ENCODE peak calls at places on chromosomes 16 and 17, in eight cellular contexts. One of them, this sample, is unnamed.

GRCh38 chr17:81365601-81366585 is 29.4 kb upstream of the BAHCC1 start:
- DNase-seq in NCI-H2171: no peak
- DNase-seq in esophagus squamous epithelium: no peak
- DNase-seq in hippocampal formation: no peak
- DNase-seq in stimulated activated CD4-positive, alpha-beta T cell treated with anti-CD3 and anti-CD28 coated beads, Interleukin-4, amount 100 ng/mL, for 24 hours: no peak
- DNase-seq in ACHN: peak
- DNase-seq in astrocyte of the spinal cord: peak
- DNase-seq in activated T-helper 9 cell treated with anti-CD3 and anti-CD28 coated beads, Interleukin-2, amount 50 U/mL, for 16 hours: no peak
- DNase-seq in this sample: no peak

GRCh38 chr17:12730931-12731521 is 58.3 kb upstream of the ARHGAP44 start:
- DNase-seq in NCI-H2171: no peak
- DNase-seq in stimulated activated CD4-positive, alpha-beta T cell treated with anti-CD3 and anti-CD28 coated beads, Interleukin-4, amount 100 ng/mL, for 24 hours: no peak
- DNase-seq in esophagus squamous epithelium: no peak
- DNase-seq in ACHN: no peak
- DNase-seq in astrocyte of the spinal cord: peak
- DNase-seq in activated T-helper 9 cell treated with anti-CD3 and anti-CD28 coated beads, Interleukin-2, amount 50 U/mL, for 16 hours: no peak
- DNase-seq in hippocampal formation: no peak
- DNase-seq in this sample: no peak

GRCh38 chr17:57108656-57109392 is 23.8 kb downstream of the AKAP1 start:
- DNase-seq in NCI-H2171: no peak
- DNase-seq in hippocampal formation: no peak
- DNase-seq in astrocyte of the spinal cord: no peak
- DNase-seq in ACHN: no peak
- DNase-seq in stimulated activated CD4-positive, alpha-beta T cell treated with anti-CD3 and anti-CD28 coated beads, Interleukin-4, amount 100 ng/mL, for 24 hours: no peak
- DNase-seq in esophagus squamous epithelium: no peak
- DNase-seq in activated T-helper 9 cell treated with anti-CD3 and anti-CD28 coated beads, Interleukin-2, amount 50 U/mL, for 16 hours: no peak
- DNase-seq in this sample: no peak

GRCh38 chr17:12580640-12581039 is 85.0 kb upstream of the MYOCD start:
- DNase-seq in NCI-H2171: no peak
- DNase-seq in esophagus squamous epithelium: no peak
- DNase-seq in hippocampal formation: no peak
- DNase-seq in activated T-helper 9 cell treated with anti-CD3 and anti-CD28 coated beads, Interleukin-2, amount 50 U/mL, for 16 hours: no peak
- DNase-seq in stimulated activated CD4-positive, alpha-beta T cell treated with anti-CD3 and anti-CD28 coated beads, Interleukin-4, amount 100 ng/mL, for 24 hours: no peak
- DNase-seq in astrocyte of the spinal cord: no peak
- DNase-seq in ACHN: no peak
- DNase-seq in this sample: no peak

GRCh38 chr17:16106161-16106891 is 106.7 kb downstream of the TTC19 start:
- DNase-seq in stimulated activated CD4-positive, alpha-beta T cell treated with anti-CD3 and anti-CD28 coated beads, Interleukin-4, amount 100 ng/mL, for 24 hours: no peak
- DNase-seq in activated T-helper 9 cell treated with anti-CD3 and anti-CD28 coated beads, Interleukin-2, amount 50 U/mL, for 16 hours: no peak
- DNase-seq in esophagus squamous epithelium: no peak
- DNase-seq in NCI-H2171: no peak
- DNase-seq in astrocyte of the spinal cord: peak
- DNase-seq in ACHN: no peak
- DNase-seq in hippocampal formation: peak
- DNase-seq in this sample: no peak

GRCh38 chr17:31531336-31532160 is 140.1 kb downstream of the RAB11FIP4 start:
- DNase-seq in ACHN: no peak
- DNase-seq in stimulated activated CD4-positive, alpha-beta T cell treated with anti-CD3 and anti-CD28 coated beads, Interleukin-4, amount 100 ng/mL, for 24 hours: no peak
- DNase-seq in activated T-helper 9 cell treated with anti-CD3 and anti-CD28 coated beads, Interleukin-2, amount 50 U/mL, for 16 hours: no peak
- DNase-seq in astrocyte of the spinal cord: no peak
- DNase-seq in esophagus squamous epithelium: no peak
- DNase-seq in hippocampal formation: no peak
- DNase-seq in NCI-H2171: no peak
- DNase-seq in this sample: no peak

GRCh38 chr17:33164556-33164881 is 128.6 kb downstream of the ASIC2 start:
- DNase-seq in ACHN: no peak
- DNase-seq in astrocyte of the spinal cord: no peak
- DNase-seq in NCI-H2171: no peak
- DNase-seq in activated T-helper 9 cell treated with anti-CD3 and anti-CD28 coated beads, Interleukin-2, amount 50 U/mL, for 16 hours: no peak
- DNase-seq in esophagus squamous epithelium: no peak
- DNase-seq in hippocampal formation: no peak
- DNase-seq in stimulated activated CD4-positive, alpha-beta T cell treated with anti-CD3 and anti-CD28 coated beads, Interleukin-4, amount 100 ng/mL, for 24 hours: no peak
- DNase-seq in this sample: no peak

GRCh38 chr17:50953831-50954601 is 87.9 kb upstream of the TOB1 start:
- DNase-seq in NCI-H2171: peak
- DNase-seq in activated T-helper 9 cell treated with anti-CD3 and anti-CD28 coated beads, Interleukin-2, amount 50 U/mL, for 16 hours: no peak
- DNase-seq in hippocampal formation: no peak
- DNase-seq in ACHN: no peak
- DNase-seq in astrocyte of the spinal cord: peak
- DNase-seq in stimulated activated CD4-positive, alpha-beta T cell treated with anti-CD3 and anti-CD28 coated beads, Interleukin-4, amount 100 ng/mL, for 24 hours: no peak
- DNase-seq in esophagus squamous epithelium: no peak
- DNase-seq in this sample: peak

GRCh38 chr17:44578947-44579346 is 21.7 kb downstream of the FZD2 start:
- DNase-seq in esophagus squamous epithelium: no peak
- DNase-seq in NCI-H2171: no peak
- DNase-seq in astrocyte of the spinal cord: no peak
- DNase-seq in stimulated activated CD4-positive, alpha-beta T cell treated with anti-CD3 and anti-CD28 coated beads, Interleukin-4, amount 100 ng/mL, for 24 hours: no peak
- DNase-seq in ACHN: no peak
- DNase-seq in hippocampal formation: no peak
- DNase-seq in activated T-helper 9 cell treated with anti-CD3 and anti-CD28 coated beads, Interleukin-2, amount 50 U/mL, for 16 hours: no peak
- DNase-seq in this sample: no peak

GRCh38 chr16:77223184-77223583 is 24.0 kb downstream of the SYCE1L start:
- DNase-seq in hippocampal formation: no peak
- DNase-seq in esophagus squamous epithelium: no peak
- DNase-seq in stimulated activated CD4-positive, alpha-beta T cell treated with anti-CD3 and anti-CD28 coated beads, Interleukin-4, amount 100 ng/mL, for 24 hours: no peak
- DNase-seq in NCI-H2171: no peak
- DNase-seq in activated T-helper 9 cell treated with anti-CD3 and anti-CD28 coated beads, Interleukin-2, amount 50 U/mL, for 16 hours: no peak
- DNase-seq in ACHN: peak
- DNase-seq in astrocyte of the spinal cord: no peak
- DNase-seq in this sample: no peak

GRCh38 chr17:58530655-58531054 is 16.2 kb upstream of the MTMR4 start:
- DNase-seq in esophagus squamous epithelium: no peak
- DNase-seq in astrocyte of the spinal cord: no peak
- DNase-seq in ACHN: no peak
- DNase-seq in activated T-helper 9 cell treated with anti-CD3 and anti-CD28 coated beads, Interleukin-2, amount 50 U/mL, for 16 hours: no peak
- DNase-seq in NCI-H2171: no peak
- DNase-seq in hippocampal formation: peak
- DNase-seq in stimulated activated CD4-positive, alpha-beta T cell treated with anti-CD3 and anti-CD28 coated beads, Interleukin-4, amount 100 ng/mL, for 24 hours: no peak
- DNase-seq in this sample: no peak

GRCh38 chr17:80023261-80024205 is 12.1 kb downstream of the TBC1D16 start:
- DNase-seq in activated T-helper 9 cell treated with anti-CD3 and anti-CD28 coated beads, Interleukin-2, amount 50 U/mL, for 16 hours: no peak
- DNase-seq in NCI-H2171: no peak
- DNase-seq in ACHN: no peak
- DNase-seq in esophagus squamous epithelium: no peak
- DNase-seq in stimulated activated CD4-positive, alpha-beta T cell treated with anti-CD3 and anti-CD28 coated beads, Interleukin-4, amount 100 ng/mL, for 24 hours: no peak
- DNase-seq in astrocyte of the spinal cord: no peak
- DNase-seq in hippocampal formation: no peak
- DNase-seq in this sample: peak

GRCh38 chr17:77882481-77883212 is 75.9 kb upstream of the TNRC6C start:
- DNase-seq in esophagus squamous epithelium: no peak
- DNase-seq in astrocyte of the spinal cord: peak
- DNase-seq in NCI-H2171: no peak
- DNase-seq in ACHN: peak
- DNase-seq in hippocampal formation: peak
- DNase-seq in activated T-helper 9 cell treated with anti-CD3 and anti-CD28 coated beads, Interleukin-2, amount 50 U/mL, for 16 hours: peak
- DNase-seq in stimulated activated CD4-positive, alpha-beta T cell treated with anti-CD3 and anti-CD28 coated beads, Interleukin-4, amount 100 ng/mL, for 24 hours: peak
- DNase-seq in this sample: no peak

GRCh38 chr17:45143101-45143670 is 5.1 kb upstream of the HEXIM1 start:
- DNase-seq in stimulated activated CD4-positive, alpha-beta T cell treated with anti-CD3 and anti-CD28 coated beads, Interleukin-4, amount 100 ng/mL, for 24 hours: no peak
- DNase-seq in activated T-helper 9 cell treated with anti-CD3 and anti-CD28 coated beads, Interleukin-2, amount 50 U/mL, for 16 hours: no peak
- DNase-seq in hippocampal formation: no peak
- DNase-seq in astrocyte of the spinal cord: no peak
- DNase-seq in NCI-H2171: no peak
- DNase-seq in esophagus squamous epithelium: no peak
- DNase-seq in ACHN: no peak
- DNase-seq in this sample: no peak

GRCh38 chr16:85551319-85551978 is 61.7 kb upstream of the GSE1 start:
- DNase-seq in activated T-helper 9 cell treated with anti-CD3 and anti-CD28 coated beads, Interleukin-2, amount 50 U/mL, for 16 hours: no peak
- DNase-seq in NCI-H2171: no peak
- DNase-seq in hippocampal formation: no peak
- DNase-seq in astrocyte of the spinal cord: no peak
- DNase-seq in esophagus squamous epithelium: no peak
- DNase-seq in stimulated activated CD4-positive, alpha-beta T cell treated with anti-CD3 and anti-CD28 coated beads, Interleukin-4, amount 100 ng/mL, for 24 hours: no peak
- DNase-seq in ACHN: no peak
- DNase-seq in this sample: no peak

GRCh38 chr17:31527606-31528005 is 136.1 kb downstream of the RAB11FIP4 start:
- DNase-seq in stimulated activated CD4-positive, alpha-beta T cell treated with anti-CD3 and anti-CD28 coated beads, Interleukin-4, amount 100 ng/mL, for 24 hours: no peak
- DNase-seq in astrocyte of the spinal cord: peak
- DNase-seq in hippocampal formation: no peak
- DNase-seq in ACHN: no peak
- DNase-seq in esophagus squamous epithelium: no peak
- DNase-seq in activated T-helper 9 cell treated with anti-CD3 and anti-CD28 coated beads, Interleukin-2, amount 50 U/mL, for 16 hours: no peak
- DNase-seq in NCI-H2171: no peak
- DNase-seq in this sample: no peak

GRCh38 chr17:40058151-40058784 is 4.1 kb upstream of the MED24 start:
- DNase-seq in esophagus squamous epithelium: no peak
- DNase-seq in activated T-helper 9 cell treated with anti-CD3 and anti-CD28 coated beads, Interleukin-2, amount 50 U/mL, for 16 hours: no peak
- DNase-seq in NCI-H2171: no peak
- DNase-seq in stimulated activated CD4-positive, alpha-beta T cell treated with anti-CD3 and anti-CD28 coated beads, Interleukin-4, amount 100 ng/mL, for 24 hours: no peak
- DNase-seq in astrocyte of the spinal cord: peak
- DNase-seq in ACHN: peak
- DNase-seq in hippocampal formation: no peak
- DNase-seq in this sample: no peak

GRCh38 chr16:80694950-80695471 is 109.4 kb downstream of the CDYL2 start:
- DNase-seq in astrocyte of the spinal cord: no peak
- DNase-seq in NCI-H2171: no peak
- DNase-seq in esophagus squamous epithelium: no peak
- DNase-seq in activated T-helper 9 cell treated with anti-CD3 and anti-CD28 coated beads, Interleukin-2, amount 50 U/mL, for 16 hours: no peak
- DNase-seq in stimulated activated CD4-positive, alpha-beta T cell treated with anti-CD3 and anti-CD28 coated beads, Interleukin-4, amount 100 ng/mL, for 24 hours: no peak
- DNase-seq in ACHN: no peak
- DNase-seq in hippocampal formation: no peak
- DNase-seq in this sample: no peak

GRCh38 chr16:75385507-75386152 is 47.7 kb downstream of the CFDP1 start:
- DNase-seq in esophagus squamous epithelium: no peak
- DNase-seq in stimulated activated CD4-positive, alpha-beta T cell treated with anti-CD3 and anti-CD28 coated beads, Interleukin-4, amount 100 ng/mL, for 24 hours: peak
- DNase-seq in activated T-helper 9 cell treated with anti-CD3 and anti-CD28 coated beads, Interleukin-2, amount 50 U/mL, for 16 hours: no peak
- DNase-seq in astrocyte of the spinal cord: peak
- DNase-seq in hippocampal formation: peak
- DNase-seq in NCI-H2171: peak
- DNase-seq in ACHN: peak
- DNase-seq in this sample: peak

GRCh38 chr17:2183346-2183745 is 120.2 kb downstream of the SMG6 start:
- DNase-seq in ACHN: no peak
- DNase-seq in esophagus squamous epithelium: no peak
- DNase-seq in astrocyte of the spinal cord: no peak
- DNase-seq in stimulated activated CD4-positive, alpha-beta T cell treated with anti-CD3 and anti-CD28 coated beads, Interleukin-4, amount 100 ng/mL, for 24 hours: no peak
- DNase-seq in NCI-H2171: no peak
- DNase-seq in hippocampal formation: no peak
- DNase-seq in activated T-helper 9 cell treated with anti-CD3 and anti-CD28 coated beads, Interleukin-2, amount 50 U/mL, for 16 hours: no peak
- DNase-seq in this sample: no peak

GRCh38 chr16:65218348-65218747 is 96.5 kb upstream of the CDH11 start:
- DNase-seq in hippocampal formation: no peak
- DNase-seq in ACHN: no peak
- DNase-seq in esophagus squamous epithelium: no peak
- DNase-seq in NCI-H2171: no peak
- DNase-seq in activated T-helper 9 cell treated with anti-CD3 and anti-CD28 coated beads, Interleukin-2, amount 50 U/mL, for 16 hours: no peak
- DNase-seq in astrocyte of the spinal cord: no peak
- DNase-seq in stimulated activated CD4-positive, alpha-beta T cell treated with anti-CD3 and anti-CD28 coated beads, Interleukin-4, amount 100 ng/mL, for 24 hours: no peak
- DNase-seq in this sample: no peak

GRCh38 chr17:57366558-57367351 is 110.4 kb downstream of the MSI2 start:
- DNase-seq in NCI-H2171: no peak
- DNase-seq in ACHN: no peak
- DNase-seq in activated T-helper 9 cell treated with anti-CD3 and anti-CD28 coated beads, Interleukin-2, amount 50 U/mL, for 16 hours: no peak
- DNase-seq in stimulated activated CD4-positive, alpha-beta T cell treated with anti-CD3 and anti-CD28 coated beads, Interleukin-4, amount 100 ng/mL, for 24 hours: no peak
- DNase-seq in esophagus squamous epithelium: no peak
- DNase-seq in hippocampal formation: peak
- DNase-seq in astrocyte of the spinal cord: no peak
- DNase-seq in this sample: no peak

GRCh38 chr17:11241611-11242226 is 706 bp downstream of the SHISA6 start:
- DNase-seq in hippocampal formation: no peak
- DNase-seq in ACHN: no peak
- DNase-seq in NCI-H2171: no peak
- DNase-seq in esophagus squamous epithelium: no peak
- DNase-seq in stimulated activated CD4-positive, alpha-beta T cell treated with anti-CD3 and anti-CD28 coated beads, Interleukin-4, amount 100 ng/mL, for 24 hours: no peak
- DNase-seq in astrocyte of the spinal cord: no peak
- DNase-seq in activated T-helper 9 cell treated with anti-CD3 and anti-CD28 coated beads, Interleukin-2, amount 50 U/mL, for 16 hours: no peak
- DNase-seq in this sample: no peak

GRCh38 chr17:15398291-15398690 is 56.9 kb upstream of the TEKT3 start:
- DNase-seq in astrocyte of the spinal cord: peak
- DNase-seq in NCI-H2171: no peak
- DNase-seq in hippocampal formation: peak
- DNase-seq in activated T-helper 9 cell treated with anti-CD3 and anti-CD28 coated beads, Interleukin-2, amount 50 U/mL, for 16 hours: no peak
- DNase-seq in esophagus squamous epithelium: no peak
- DNase-seq in stimulated activated CD4-positive, alpha-beta T cell treated with anti-CD3 and anti-CD28 coated beads, Interleukin-4, amount 100 ng/mL, for 24 hours: no peak
- DNase-seq in ACHN: no peak
- DNase-seq in this sample: no peak

GRCh38 chr16:53055603-53056527 is 1.1 kb downstream of the CHD9 start:
- DNase-seq in astrocyte of the spinal cord: peak
- DNase-seq in hippocampal formation: no peak
- DNase-seq in activated T-helper 9 cell treated with anti-CD3 and anti-CD28 coated beads, Interleukin-2, amount 50 U/mL, for 16 hours: no peak
- DNase-seq in ACHN: peak
- DNase-seq in NCI-H2171: no peak
- DNase-seq in stimulated activated CD4-positive, alpha-beta T cell treated with anti-CD3 and anti-CD28 coated beads, Interleukin-4, amount 100 ng/mL, for 24 hours: peak
- DNase-seq in esophagus squamous epithelium: no peak
- DNase-seq in this sample: no peak

GRCh38 chr16:64202571-64202970 is 919.3 kb downstream of the CDH11 start:
- DNase-seq in astrocyte of the spinal cord: no peak
- DNase-seq in stimulated activated CD4-positive, alpha-beta T cell treated with anti-CD3 and anti-CD28 coated beads, Interleukin-4, amount 100 ng/mL, for 24 hours: no peak
- DNase-seq in esophagus squamous epithelium: no peak
- DNase-seq in ACHN: no peak
- DNase-seq in activated T-helper 9 cell treated with anti-CD3 and anti-CD28 coated beads, Interleukin-2, amount 50 U/mL, for 16 hours: no peak
- DNase-seq in NCI-H2171: no peak
- DNase-seq in hippocampal formation: no peak
- DNase-seq in this sample: no peak

GRCh38 chr16:1338119-1338730 is 4.8 kb downstream of the BAIAP3 start:
- DNase-seq in NCI-H2171: no peak
- DNase-seq in activated T-helper 9 cell treated with anti-CD3 and anti-CD28 coated beads, Interleukin-2, amount 50 U/mL, for 16 hours: no peak
- DNase-seq in ACHN: peak
- DNase-seq in stimulated activated CD4-positive, alpha-beta T cell treated with anti-CD3 and anti-CD28 coated beads, Interleukin-4, amount 100 ng/mL, for 24 hours: no peak
- DNase-seq in esophagus squamous epithelium: no peak
- DNase-seq in astrocyte of the spinal cord: no peak
- DNase-seq in hippocampal formation: no peak
- DNase-seq in this sample: no peak

GRCh38 chr17:31877341-31877740 is 18.3 kb upstream of the COPRS start:
- DNase-seq in NCI-H2171: no peak
- DNase-seq in hippocampal formation: no peak
- DNase-seq in activated T-helper 9 cell treated with anti-CD3 and anti-CD28 coated beads, Interleukin-2, amount 50 U/mL, for 16 hours: no peak
- DNase-seq in esophagus squamous epithelium: no peak
- DNase-seq in astrocyte of the spinal cord: peak
- DNase-seq in stimulated activated CD4-positive, alpha-beta T cell treated with anti-CD3 and anti-CD28 coated beads, Interleukin-4, amount 100 ng/mL, for 24 hours: no peak
- DNase-seq in ACHN: peak
- DNase-seq in this sample: no peak

GRCh38 chr17:77674358-77674757 is 284.1 kb upstream of the TNRC6C start:
- DNase-seq in NCI-H2171: no peak
- DNase-seq in astrocyte of the spinal cord: no peak
- DNase-seq in esophagus squamous epithelium: no peak
- DNase-seq in activated T-helper 9 cell treated with anti-CD3 and anti-CD28 coated beads, Interleukin-2, amount 50 U/mL, for 16 hours: no peak
- DNase-seq in hippocampal formation: no peak
- DNase-seq in stimulated activated CD4-positive, alpha-beta T cell treated with anti-CD3 and anti-CD28 coated beads, Interleukin-4, amount 100 ng/mL, for 24 hours: no peak
- DNase-seq in ACHN: no peak
- DNase-seq in this sample: no peak

GRCh38 chr17:41710472-41711090 is 1.6 kb upstream of the GAST start:
- DNase-seq in astrocyte of the spinal cord: peak
- DNase-seq in esophagus squamous epithelium: no peak
- DNase-seq in stimulated activated CD4-positive, alpha-beta T cell treated with anti-CD3 and anti-CD28 coated beads, Interleukin-4, amount 100 ng/mL, for 24 hours: peak
- DNase-seq in ACHN: peak
- DNase-seq in hippocampal formation: peak
- DNase-seq in NCI-H2171: peak
- DNase-seq in activated T-helper 9 cell treated with anti-CD3 and anti-CD28 coated beads, Interleukin-2, amount 50 U/mL, for 16 hours: no peak
- DNase-seq in this sample: peak

GRCh38 chr16:51592013-51592501 is 441.0 kb upstream of the SALL1 start:
- DNase-seq in stimulated activated CD4-positive, alpha-beta T cell treated with anti-CD3 and anti-CD28 coated beads, Interleukin-4, amount 100 ng/mL, for 24 hours: no peak
- DNase-seq in astrocyte of the spinal cord: no peak
- DNase-seq in activated T-helper 9 cell treated with anti-CD3 and anti-CD28 coated beads, Interleukin-2, amount 50 U/mL, for 16 hours: no peak
- DNase-seq in hippocampal formation: no peak
- DNase-seq in ACHN: no peak
- DNase-seq in NCI-H2171: no peak
- DNase-seq in esophagus squamous epithelium: no peak
- DNase-seq in this sample: no peak

GRCh38 chr16:30982548-30983288 is 2.3 kb upstream of the HSD3B7 start:
- DNase-seq in stimulated activated CD4-positive, alpha-beta T cell treated with anti-CD3 and anti-CD28 coated beads, Interleukin-4, amount 100 ng/mL, for 24 hours: no peak
- DNase-seq in ACHN: no peak
- DNase-seq in NCI-H2171: no peak
- DNase-seq in esophagus squamous epithelium: no peak
- DNase-seq in hippocampal formation: no peak
- DNase-seq in astrocyte of the spinal cord: no peak
- DNase-seq in activated T-helper 9 cell treated with anti-CD3 and anti-CD28 coated beads, Interleukin-2, amount 50 U/mL, for 16 hours: no peak
- DNase-seq in this sample: no peak

GRCh38 chr16:54774768-54775167 is 155.9 kb upstream of the IRX5 start:
- DNase-seq in stimulated activated CD4-positive, alpha-beta T cell treated with anti-CD3 and anti-CD28 coated beads, Interleukin-4, amount 100 ng/mL, for 24 hours: no peak
- DNase-seq in astrocyte of the spinal cord: peak
- DNase-seq in NCI-H2171: no peak
- DNase-seq in esophagus squamous epithelium: no peak
- DNase-seq in ACHN: no peak
- DNase-seq in hippocampal formation: no peak
- DNase-seq in activated T-helper 9 cell treated with anti-CD3 and anti-CD28 coated beads, Interleukin-2, amount 50 U/mL, for 16 hours: no peak
- DNase-seq in this sample: no peak

GRCh38 chr17:76868176-76868668 is at the start of gene MGAT5B:
- DNase-seq in hippocampal formation: peak
- DNase-seq in activated T-helper 9 cell treated with anti-CD3 and anti-CD28 coated beads, Interleukin-2, amount 50 U/mL, for 16 hours: peak
- DNase-seq in ACHN: peak
- DNase-seq in esophagus squamous epithelium: no peak
- DNase-seq in NCI-H2171: peak
- DNase-seq in astrocyte of the spinal cord: peak
- DNase-seq in stimulated activated CD4-positive, alpha-beta T cell treated with anti-CD3 and anti-CD28 coated beads, Interleukin-4, amount 100 ng/mL, for 24 hours: peak
- DNase-seq in this sample: peak